ENCODE peak calls at places on chromosomes 11 and 22, in seven cellular contexts. One of them, this sample, is unnamed.

GRCh38 chr22:21916309-21916918 is 36.2 kb downstream of the PPM1F start:
- DNase-seq in AG09319: no peak
- DNase-seq in EL: no peak
- DNase-seq in left ventricle myocardium inferior: no peak
- DNase-seq in stimulated activated CD8-positive, alpha-beta memory T cell treated with anti-CD3 and anti-CD28 coated beads, Interleukin-12 subunit alpha, Interleukin-12 subunit beta, amount 100 ng/mL, for 1 hour: no peak
- DNase-seq in neuronal stem cell: no peak
- DNase-seq in K562: no peak
- DNase-seq in this sample: no peak

GRCh38 chr11:19431059-19431398 is 190.3 kb upstream of the E2F8 start:
- DNase-seq in neuronal stem cell: no peak
- DNase-seq in left ventricle myocardium inferior: no peak
- DNase-seq in EL: no peak
- DNase-seq in AG09319: no peak
- DNase-seq in stimulated activated CD8-positive, alpha-beta memory T cell treated with anti-CD3 and anti-CD28 coated beads, Interleukin-12 subunit alpha, Interleukin-12 subunit beta, amount 100 ng/mL, for 1 hour: no peak
- DNase-seq in K562: no peak
- DNase-seq in this sample: no peak

GRCh38 chr22:36767035-36767775 is 8.7 kb downstream of the IFT27 start:
- DNase-seq in AG09319: no peak
- DNase-seq in left ventricle myocardium inferior: no peak
- DNase-seq in EL: no peak
- DNase-seq in stimulated activated CD8-positive, alpha-beta memory T cell treated with anti-CD3 and anti-CD28 coated beads, Interleukin-12 subunit alpha, Interleukin-12 subunit beta, amount 100 ng/mL, for 1 hour: no peak
- DNase-seq in K562: no peak
- DNase-seq in neuronal stem cell: no peak
- DNase-seq in this sample: no peak

GRCh38 chr11:118845369-118845768 is 38.3 kb upstream of the CXCR5 start:
- DNase-seq in AG09319: no peak
- DNase-seq in left ventricle myocardium inferior: no peak
- DNase-seq in stimulated activated CD8-positive, alpha-beta memory T cell treated with anti-CD3 and anti-CD28 coated beads, Interleukin-12 subunit alpha, Interleukin-12 subunit beta, amount 100 ng/mL, for 1 hour: no peak
- DNase-seq in K562: peak; percentile 41
- DNase-seq in EL: peak; percentile 59
- DNase-seq in neuronal stem cell: no peak
- DNase-seq in this sample: no peak

GRCh38 chr11:61637287-61637686 is 42.9 kb upstream of the DAGLA start:
- DNase-seq in stimulated activated CD8-positive, alpha-beta memory T cell treated with anti-CD3 and anti-CD28 coated beads, Interleukin-12 subunit alpha, Interleukin-12 subunit beta, amount 100 ng/mL, for 1 hour: no peak
- DNase-seq in EL: no peak
- DNase-seq in AG09319: no peak
- DNase-seq in K562: no peak
- DNase-seq in left ventricle myocardium inferior: no peak
- DNase-seq in neuronal stem cell: no peak
- DNase-seq in this sample: no peak

GRCh38 chr22:23856721-23857605 is 712 bp upstream of the SLC2A11 start:
- DNase-seq in left ventricle myocardium inferior: no peak
- DNase-seq in neuronal stem cell: peak; percentile 49
- DNase-seq in K562: no peak
- DNase-seq in AG09319: peak; percentile 44
- DNase-seq in stimulated activated CD8-positive, alpha-beta memory T cell treated with anti-CD3 and anti-CD28 coated beads, Interleukin-12 subunit alpha, Interleukin-12 subunit beta, amount 100 ng/mL, for 1 hour: no peak
- DNase-seq in EL: peak; percentile 70
- DNase-seq in this sample: no peak

GRCh38 chr11:128437137-128437536 is 150.2 kb downstream of the ETS1 start:
- DNase-seq in left ventricle myocardium inferior: no peak
- DNase-seq in stimulated activated CD8-positive, alpha-beta memory T cell treated with anti-CD3 and anti-CD28 coated beads, Interleukin-12 subunit alpha, Interleukin-12 subunit beta, amount 100 ng/mL, for 1 hour: no peak
- DNase-seq in K562: no peak
- DNase-seq in EL: no peak
- DNase-seq in neuronal stem cell: no peak
- DNase-seq in AG09319: peak; percentile 73
- DNase-seq in this sample: no peak

GRCh38 chr11:134987223-134987768 is 575.3 kb upstream of the B3GAT1 start:
- DNase-seq in neuronal stem cell: no peak
- DNase-seq in EL: no peak
- DNase-seq in K562: no peak
- DNase-seq in left ventricle myocardium inferior: no peak
- DNase-seq in AG09319: no peak
- DNase-seq in stimulated activated CD8-positive, alpha-beta memory T cell treated with anti-CD3 and anti-CD28 coated beads, Interleukin-12 subunit alpha, Interleukin-12 subunit beta, amount 100 ng/mL, for 1 hour: no peak
- DNase-seq in this sample: no peak

GRCh38 chr11:70796601-70797000 is 398.3 kb downstream of the CTTN start:
- DNase-seq in stimulated activated CD8-positive, alpha-beta memory T cell treated with anti-CD3 and anti-CD28 coated beads, Interleukin-12 subunit alpha, Interleukin-12 subunit beta, amount 100 ng/mL, for 1 hour: no peak
- DNase-seq in neuronal stem cell: no peak
- DNase-seq in EL: no peak
- DNase-seq in left ventricle myocardium inferior: no peak
- DNase-seq in K562: peak; percentile 34
- DNase-seq in AG09319: no peak
- DNase-seq in this sample: no peak

GRCh38 chr11:120354779-120355178 is 18.6 kb downstream of the ARHGEF12 start:
- DNase-seq in AG09319: no peak
- DNase-seq in neuronal stem cell: no peak
- DNase-seq in K562: no peak
- DNase-seq in left ventricle myocardium inferior: no peak
- DNase-seq in EL: no peak
- DNase-seq in stimulated activated CD8-positive, alpha-beta memory T cell treated with anti-CD3 and anti-CD28 coated beads, Interleukin-12 subunit alpha, Interleukin-12 subunit beta, amount 100 ng/mL, for 1 hour: no peak
- DNase-seq in this sample: no peak

GRCh38 chr11:60764879-60765278 is 8.2 kb downstream of the MS4A15 start:
- DNase-seq in left ventricle myocardium inferior: no peak
- DNase-seq in AG09319: no peak
- DNase-seq in K562: no peak
- DNase-seq in neuronal stem cell: no peak
- DNase-seq in EL: no peak
- DNase-seq in stimulated activated CD8-positive, alpha-beta memory T cell treated with anti-CD3 and anti-CD28 coated beads, Interleukin-12 subunit alpha, Interleukin-12 subunit beta, amount 100 ng/mL, for 1 hour: no peak
- DNase-seq in this sample: no peak

GRCh38 chr11:1952806-1953482 is 5.8 kb downstream of the MRPL23 start:
- DNase-seq in left ventricle myocardium inferior: no peak
- DNase-seq in K562: no peak
- DNase-seq in stimulated activated CD8-positive, alpha-beta memory T cell treated with anti-CD3 and anti-CD28 coated beads, Interleukin-12 subunit alpha, Interleukin-12 subunit beta, amount 100 ng/mL, for 1 hour: no peak
- DNase-seq in AG09319: no peak
- DNase-seq in EL: no peak
- DNase-seq in neuronal stem cell: no peak
- DNase-seq in this sample: no peak

GRCh38 chr11:32094931-32095330 is 4.1 kb downstream of the RCN1 start:
- DNase-seq in K562: no peak
- DNase-seq in AG09319: no peak
- DNase-seq in stimulated activated CD8-positive, alpha-beta memory T cell treated with anti-CD3 and anti-CD28 coated beads, Interleukin-12 subunit alpha, Interleukin-12 subunit beta, amount 100 ng/mL, for 1 hour: no peak
- DNase-seq in neuronal stem cell: no peak
- DNase-seq in left ventricle myocardium inferior: no peak
- DNase-seq in EL: no peak
- DNase-seq in this sample: no peak

GRCh38 chr22:47249370-47249928 is 487.0 kb downstream of the TBC1D22A start:
- DNase-seq in AG09319: no peak
- DNase-seq in stimulated activated CD8-positive, alpha-beta memory T cell treated with anti-CD3 and anti-CD28 coated beads, Interleukin-12 subunit alpha, Interleukin-12 subunit beta, amount 100 ng/mL, for 1 hour: no peak
- DNase-seq in K562: no peak
- DNase-seq in left ventricle myocardium inferior: no peak
- DNase-seq in neuronal stem cell: no peak
- DNase-seq in EL: no peak
- DNase-seq in this sample: no peak